ENCODE peak calls at places on chromosomes 5 and 9, in five cellular contexts. W, H, M, X and V are unnamed samples.
A peak's percentile ranks its signal among the peaks of the same experiment; 100 is the strongest.

GRCh38 chr5:133050500-133050899 is 1.3 kb upstream of the HSPA4 start:
- DNase-seq in W (peak; percentile 44), H (no peak), M (no peak), X (peak; percentile 72), V (no peak)

GRCh38 chr9:4517274-4517673 is 27.0 kb downstream of the SLC1A1 start:
- DNase-seq in W (no peak), H (no peak), M (peak; percentile 20), X (no peak), V (no peak)

GRCh38 chr5:60958712-60959111 is 13.7 kb downstream of the NDUFAF2 start:
- DNase-seq in W (no peak), H (no peak), M (no peak), X (no peak), V (no peak)

GRCh38 chr5:2366816-2367215 is 384.7 kb downstream of the IRX2 start:
- DNase-seq in W (no peak), H (no peak), M (no peak), X (no peak), V (no peak)

GRCh38 chr5:146667633-146668032 is 151.6 kb upstream of the GPR151 start:
- DNase-seq in W (no peak), H (no peak), M (peak; percentile 84), X (no peak), V (no peak)

GRCh38 chr5:16152601-16153568 is 26.7 kb downstream of the MARCHF11 start:
- DNase-seq in W (no peak), H (no peak), M (no peak), X (peak; percentile 3), V (no peak)

GRCh38 chr5:167030500-167031120 is 1260.8 kb upstream of the WWC1 start:
- DNase-seq in W (peak; percentile 55), H (peak; percentile 19), M (no peak), X (peak; percentile 86), V (peak; percentile 31)

GRCh38 chr5:101532430-101532829 is 629.3 kb upstream of the ST8SIA4 start:
- DNase-seq in W (no peak), H (no peak), M (no peak), X (no peak), V (no peak)

GRCh38 chr5:73626814-73627313 is 868 bp downstream of the ARHGEF28 start:
- DNase-seq in W (no peak), H (no peak), M (no peak), X (no peak), V (no peak)

GRCh38 chr5:65184780-65185179 is 296.9 kb downstream of the ADAMTS6 start:
- DNase-seq in W (peak; percentile 33), H (no peak), M (no peak), X (no peak), V (peak; percentile 48)

GRCh38 chr5:32270946-32271345 is 41.8 kb downstream of the MTMR12 start:
- DNase-seq in W (no peak), H (no peak), M (no peak), X (no peak), V (no peak)

GRCh38 chr9:114016629-114017423 is 61.3 kb downstream of the AMBP start:
- DNase-seq in W (no peak), H (no peak), M (no peak), X (no peak), V (no peak)

GRCh38 chr9:21825637-21826036 is 23.2 kb downstream of the MTAP start:
- DNase-seq in W (no peak), H (no peak), M (no peak), X (no peak), V (no peak)

GRCh38 chr5:136613243-136613642 is 247.9 kb upstream of the TRPC7 start:
- DNase-seq in W (no peak), H (no peak), M (peak; percentile 7), X (no peak), V (no peak)

GRCh38 chr5:179385892-179386291 is 40.6 kb upstream of the ADAMTS2 start:
- DNase-seq in W (no peak), H (no peak), M (no peak), X (no peak), V (no peak)